ENCODE peak calls at places on chromosomes 7 and 10, in eight cellular contexts. V is CD8-positive, alpha-beta T cell; E is CD14-positive monocyte; U is GM20000; A is SK-N-SH; Q is lower lobe of right lung; T is cardiac fibroblast; X is fibroblast of the aortic adventitia. N is an unnamed sample.

GRCh38 chr10:110865184-110865803 is 6.4 kb upstream of the PDCD4 start:
- DNase-seq in V (no peak), E (no peak), U (no peak), A (no peak), Q (no peak), T (peak), X (peak), N (no peak)

GRCh38 chr7:43906327-43907010 is at the start of gene URGCP:
- DNase-seq in V (peak), E (no peak), U (peak), A (peak), Q (peak), T (peak), X (peak), N (peak)

GRCh38 chr10:32379950-32380547 is 33.1 kb upstream of the EPC1 start:
- DNase-seq in V (no peak), E (no peak), U (no peak), A (no peak), Q (no peak), T (no peak), X (no peak), N (no peak)

GRCh38 chr10:57314046-57314445 is 953.0 kb upstream of the ZWINT start:
- DNase-seq in V (no peak), E (no peak), U (no peak), A (no peak), Q (no peak), T (no peak), X (no peak), N (no peak)

GRCh38 chr10:133124357-133125211 is 35.4 kb upstream of the KNDC1 start:
- DNase-seq in V (no peak), E (peak), U (peak), A (peak), Q (peak), T (peak), X (peak), N (no peak)

GRCh38 chr7:13963925-13964324 is 25.5 kb downstream of the ETV1 start:
- DNase-seq in V (no peak), E (no peak), U (no peak), A (no peak), Q (no peak), T (no peak), X (no peak), N (no peak)

GRCh38 chr10:132942101-132942739 is at the start of gene CFAP46:
- DNase-seq in V (no peak), E (no peak), U (peak), A (peak), Q (no peak), T (peak), X (peak), N (peak)

GRCh38 chr7:95808396-95808795 is 36.0 kb downstream of the DYNC1I1 start:
- DNase-seq in V (no peak), E (no peak), U (no peak), A (no peak), Q (no peak), T (no peak), X (no peak), N (no peak)

GRCh38 chr10:77638766-77639101 is 1.1 kb upstream of the KCNMA1 start:
- DNase-seq in V (no peak), E (no peak), U (no peak), A (no peak), Q (no peak), T (no peak), X (no peak), N (no peak)

GRCh38 chr10:78510566-78511323 is 477.1 kb downstream of the RPS24 start:
- DNase-seq in V (no peak), E (no peak), U (no peak), A (no peak), Q (peak), T (no peak), X (no peak), N (no peak)

GRCh38 chr10:74771054-74771453 is 55.3 kb upstream of the KAT6B start:
- DNase-seq in V (no peak), E (no peak), U (no peak), A (no peak), Q (no peak), T (no peak), X (no peak), N (no peak)

GRCh38 chr7:27244488-27245123 is 2.0 kb downstream of the EVX1 start:
- DNase-seq in V (no peak), E (no peak), U (peak), A (no peak), Q (no peak), T (no peak), X (no peak), N (peak)

GRCh38 chr10:124221356-124222297 is 128.2 kb upstream of the CHST15 start:
- DNase-seq in V (no peak), E (no peak), U (peak), A (peak), Q (no peak), T (no peak), X (peak), N (peak)

GRCh38 chr7:149415391-149416068 is 45.3 kb downstream of the ZNF777 start:
- DNase-seq in V (no peak), E (no peak), U (no peak), A (no peak), Q (no peak), T (no peak), X (peak), N (no peak)

GRCh38 chr10:1050145-1050544 is 1.2 kb upstream of the IDI1 start:
- DNase-seq in V (no peak), E (no peak), U (no peak), A (no peak), Q (no peak), T (peak), X (peak), N (no peak)

GRCh38 chr7:142711196-142711595 is 38.1 kb upstream of the PRSS1 start:
- DNase-seq in V (no peak), E (no peak), U (no peak), A (no peak), Q (no peak), T (peak), X (no peak), N (no peak)

GRCh38 chr10:7168414-7168813 is 242.4 kb downstream of the SFMBT2 start:
- DNase-seq in V (no peak), E (no peak), U (no peak), A (no peak), Q (no peak), T (no peak), X (no peak), N (no peak)

GRCh38 chr10:74381291-74381885 is 230.4 kb downstream of the ADK start:
- DNase-seq in V (no peak), E (no peak), U (no peak), A (no peak), Q (no peak), T (no peak), X (no peak), N (no peak)

GRCh38 chr7:20104696-20105095 is 112.5 kb downstream of the MACC1 start:
- DNase-seq in V (no peak), E (no peak), U (no peak), A (no peak), Q (no peak), T (no peak), X (no peak), N (no peak)

DNA sequence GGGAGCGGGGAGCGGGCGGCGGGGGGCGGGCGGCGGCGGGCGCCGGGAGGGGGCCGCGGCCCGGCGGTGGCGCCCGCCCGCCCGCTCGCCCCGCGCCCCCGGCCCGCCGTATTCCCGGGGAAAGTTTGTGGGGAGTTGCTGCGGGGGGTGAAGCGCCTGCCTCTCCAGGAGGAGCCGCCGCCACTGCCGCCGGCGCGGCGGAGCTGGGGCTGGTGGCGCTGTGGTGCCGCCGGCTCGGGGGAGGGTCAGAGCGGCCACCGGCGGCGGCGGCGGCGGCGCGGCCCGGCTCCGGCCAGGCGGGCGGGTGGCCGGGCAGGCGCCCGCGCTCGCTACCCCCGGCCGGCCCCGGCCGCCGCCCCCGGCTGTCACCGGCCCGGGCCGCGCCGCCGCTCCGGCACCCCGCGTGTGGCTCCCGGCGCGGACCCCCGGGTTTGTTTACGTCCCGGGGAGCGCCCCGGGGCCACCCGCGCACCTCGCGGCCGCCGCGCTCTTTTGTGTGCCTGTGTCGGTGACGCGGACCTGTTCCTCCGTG is 861 bp upstream of the CUX1 start:
- DNase-seq in V (no peak), E (no peak), U (peak), A (peak), Q (peak), T (peak), X (no peak), N (peak)
- TF ChIP-seq CTCF in V (no peak), E (no peak), U (peak), A (no peak), Q (no peak), T (no peak), X (no peak), N (peak)

GRCh38 chr7:151236406-151236805 is 4.1 kb downstream of the CHPF2 start:
- DNase-seq in V (no peak), E (no peak), U (no peak), A (no peak), Q (peak), T (no peak), X (no peak), N (no peak)

GRCh38 chr7:151238924-151239836 is 6.9 kb downstream of the CHPF2 start:
- DNase-seq in V (no peak), E (no peak), U (no peak), A (no peak), Q (no peak), T (no peak), X (no peak), N (no peak)

GRCh38 chr7:151235091-151235787 is 3.0 kb downstream of the CHPF2 start:
- DNase-seq in V (no peak), E (no peak), U (no peak), A (no peak), Q (no peak), T (no peak), X (no peak), N (no peak)

GRCh38 chr7:151238190-151238810 is 6.0 kb downstream of the CHPF2 start:
- DNase-seq in V (no peak), E (no peak), U (no peak), A (peak), Q (no peak), T (no peak), X (no peak), N (no peak)

DNA sequence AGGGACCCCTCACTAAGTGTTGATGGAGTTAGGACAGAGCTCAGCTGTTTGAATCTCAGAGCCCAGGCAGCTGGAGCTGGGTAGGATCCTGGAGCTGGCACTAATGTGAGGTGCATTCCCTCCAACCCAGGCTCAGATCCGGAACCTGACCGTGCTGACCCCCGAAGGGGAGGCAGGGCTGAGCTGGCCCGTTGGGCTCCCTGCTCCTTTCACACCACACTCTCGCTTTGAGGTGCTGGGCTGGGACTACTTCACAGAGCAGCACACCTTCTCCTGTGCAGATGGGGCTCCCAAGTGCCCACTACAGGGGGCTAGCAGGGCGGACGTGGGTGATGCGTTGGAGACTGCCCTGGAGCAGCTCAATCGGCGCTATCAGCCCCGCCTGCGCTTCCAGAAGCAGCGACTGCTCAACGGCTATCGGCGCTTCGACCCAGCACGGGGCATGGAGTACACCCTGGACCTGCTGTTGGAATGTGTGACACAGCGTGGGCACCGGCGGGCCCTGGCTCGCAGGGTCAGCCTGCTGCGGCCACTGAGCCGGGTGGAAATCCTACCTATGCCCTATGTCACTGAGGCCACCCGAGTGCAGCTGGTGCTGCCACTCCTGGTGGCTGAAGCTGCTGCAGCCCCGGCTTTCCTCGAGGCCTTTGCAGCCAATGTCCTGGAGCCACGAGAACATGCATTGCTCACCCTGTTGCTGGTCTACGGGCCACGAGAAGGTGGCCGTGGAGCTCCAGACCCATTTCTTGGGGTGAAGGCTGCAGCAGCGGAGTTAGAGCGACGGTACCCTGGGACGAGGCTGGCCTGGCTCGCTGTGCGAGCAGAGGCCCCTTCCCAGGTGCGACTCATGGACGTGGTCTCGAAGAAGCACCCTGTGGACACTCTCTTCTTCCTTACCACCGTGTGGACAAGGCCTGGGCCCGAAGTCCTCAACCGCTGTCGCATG is 5.2 kb downstream of the CHPF2 start:
- DNase-seq in V (no peak), E (no peak), U (no peak), A (no peak), Q (peak), T (no peak), X (no peak), N (no peak)
- TF ChIP-seq CTCF in V (no peak), E (no peak), U (no peak), A (no peak), Q (no peak), T (no peak), X (no peak), N (no peak)

DNA sequence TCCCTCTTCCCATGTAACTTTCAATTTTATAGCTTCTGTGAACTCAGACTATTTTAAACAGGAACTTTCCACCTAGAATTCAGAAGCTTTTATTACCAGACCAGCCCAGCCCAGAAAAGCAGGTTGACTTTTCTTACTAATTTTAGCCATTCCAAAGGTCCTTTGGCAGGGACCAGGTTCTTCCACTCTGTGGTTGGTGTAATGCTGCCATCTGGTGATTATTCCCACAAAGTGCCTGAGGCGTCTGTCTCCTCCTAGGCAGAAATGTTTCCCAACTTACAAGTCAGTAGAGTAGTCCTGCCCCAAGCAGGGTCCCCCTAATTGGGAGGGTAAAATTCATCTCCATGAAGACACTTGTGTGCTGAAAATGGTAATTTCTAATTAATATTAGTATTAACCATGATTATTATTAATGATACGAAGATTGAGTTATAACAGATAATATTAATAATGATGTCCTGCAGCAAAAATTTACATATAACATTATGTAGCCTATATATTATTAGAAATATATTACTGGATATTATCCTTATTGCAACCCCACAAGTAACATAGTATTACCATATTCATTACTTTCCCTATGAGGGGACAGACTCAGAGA is 53.0 kb upstream of the PPP1R17 start:
- DNase-seq in V (no peak), E (no peak), U (peak), A (peak), Q (no peak), T (peak), X (peak), N (peak)
- TF ChIP-seq CTCF in V (no peak), E (peak), U (no peak), A (peak), Q (peak), T (peak), X (peak), N (peak)

GRCh38 chr7:140656548-140657515 is 15.9 kb upstream of the ADCK2 start:
- DNase-seq in V (peak), E (peak), U (peak), A (no peak), Q (peak), T (peak), X (peak), N (peak)

GRCh38 chr7:140659727-140660396 is 12.9 kb upstream of the ADCK2 start:
- DNase-seq in V (no peak), E (peak), U (no peak), A (no peak), Q (no peak), T (no peak), X (peak), N (no peak)

GRCh38 chr7:140655511-140656408 is 15.1 kb upstream of the DENND2A start:
- DNase-seq in V (no peak), E (peak), U (no peak), A (no peak), Q (no peak), T (peak), X (no peak), N (no peak)

DNA sequence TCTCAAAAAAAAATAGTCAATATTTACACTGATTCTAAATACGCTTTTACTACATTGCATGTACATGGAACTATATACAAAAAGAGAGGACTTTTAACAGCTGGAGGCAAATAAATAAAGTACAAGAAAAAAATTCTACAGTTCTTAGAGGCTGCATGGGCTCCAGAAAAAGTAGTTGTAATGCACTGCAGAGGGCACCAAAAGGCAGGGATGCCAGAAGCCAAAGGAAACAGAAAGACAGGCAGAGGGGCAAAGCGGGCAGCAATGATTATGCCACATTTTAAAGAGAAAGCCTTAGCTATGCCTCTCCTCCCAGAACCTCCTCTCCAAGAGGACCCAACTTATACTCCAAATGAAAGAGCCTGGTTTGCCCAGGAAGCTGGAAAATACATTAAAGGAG is 11.6 kb upstream of the ADCK2 start:
- DNase-seq in V (no peak), E (peak), U (no peak), A (no peak), Q (no peak), T (no peak), X (no peak), N (no peak)
- TF ChIP-seq CTCF in V (no peak), E (no peak), U (no peak), A (peak), Q (no peak), T (no peak), X (no peak), N (no peak)

GRCh38 chr7:31368620-31369019 is 28.1 kb upstream of the NEUROD6 start:
- DNase-seq in V (no peak), E (no peak), U (no peak), A (no peak), Q (no peak), T (no peak), X (no peak), N (no peak)

GRCh38 chr7:31371621-31372020 is 31.1 kb upstream of the NEUROD6 start:
- DNase-seq in V (no peak), E (no peak), U (no peak), A (no peak), Q (no peak), T (no peak), X (no peak), N (no peak)

GRCh38 chr7:31370610-31371009 is 30.1 kb upstream of the NEUROD6 start:
- DNase-seq in V (no peak), E (no peak), U (no peak), A (peak), Q (no peak), T (no peak), X (peak), N (no peak)

GRCh38 chr7:31372538-31372937 is 32.0 kb upstream of the NEUROD6 start:
- DNase-seq in V (no peak), E (no peak), U (no peak), A (no peak), Q (no peak), T (no peak), X (no peak), N (no peak)

GRCh38 chr7:31373337-31374289 is 33.1 kb upstream of the NEUROD6 start:
- DNase-seq in V (no peak), E (no peak), U (peak), A (peak), Q (no peak), T (peak), X (peak), N (peak)
- TF ChIP-seq CTCF in V (no peak), E (peak), U (peak), A (peak), Q (peak), T (peak), X (peak), N (peak)

GRCh38 chr7:98021588-98022351 is 31.8 kb upstream of the OCM2 start:
- DNase-seq in V (peak), E (peak), U (peak), A (peak), Q (peak), T (peak), X (peak), N (peak)
- TF ChIP-seq CTCF in V (peak), E (peak), U (peak), A (peak), Q (peak), T (peak), X (peak), N (peak)

GRCh38 chr10:19498348-19499290 is 317.6 kb upstream of the PLXDC2 start:
- DNase-seq in V (no peak), E (no peak), U (no peak), A (no peak), Q (no peak), T (peak), X (peak), N (no peak)
- TF ChIP-seq CTCF in V (no peak), E (no peak), U (no peak), A (no peak), Q (no peak), T (no peak), X (no peak), N (no peak)

GRCh38 chr7:17234398-17235021 is 63.9 kb upstream of the AHR start:
- DNase-seq in V (peak), E (peak), U (peak), A (no peak), Q (no peak), T (peak), X (peak), N (peak)

GRCh38 chr7:17233643-17234397 is 64.6 kb upstream of the AHR start:
- DNase-seq in V (peak), E (peak), U (peak), A (no peak), Q (no peak), T (peak), X (no peak), N (no peak)

GRCh38 chr7:17236161-17236560 is 62.3 kb upstream of the AHR start:
- DNase-seq in V (no peak), E (no peak), U (no peak), A (no peak), Q (no peak), T (peak), X (no peak), N (no peak)

GRCh38 chr7:17239046-17239445 is 59.4 kb upstream of the AHR start:
- DNase-seq in V (no peak), E (no peak), U (no peak), A (no peak), Q (no peak), T (peak), X (peak), N (no peak)

GRCh38 chr7:17236603-17237002 is 61.8 kb upstream of the AHR start:
- DNase-seq in V (no peak), E (no peak), U (no peak), A (no peak), Q (no peak), T (peak), X (peak), N (no peak)
- TF ChIP-seq CTCF in V (no peak), E (no peak), U (no peak), A (no peak), Q (no peak), T (no peak), X (no peak), N (no peak)

DNA sequence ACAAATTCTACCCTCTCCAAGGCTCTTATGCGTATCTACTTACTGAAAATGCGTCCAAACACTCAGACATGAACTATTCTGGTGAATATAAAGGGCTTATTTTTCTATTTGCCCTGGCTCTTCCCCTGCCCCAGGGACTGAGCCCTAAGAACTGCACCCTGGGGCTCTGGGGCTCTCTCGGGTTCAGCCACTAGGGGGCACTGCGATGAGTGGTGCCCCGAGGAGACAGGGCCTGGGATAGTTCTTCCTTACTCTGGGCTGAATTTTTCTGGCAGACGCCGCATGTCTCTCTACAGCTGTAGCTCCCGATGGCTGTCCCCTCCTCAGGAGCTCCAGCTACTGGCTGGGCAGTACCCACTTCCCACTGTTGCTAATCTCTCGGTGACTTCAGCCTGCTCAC is 30.8 kb upstream of the GSDME start:
- DNase-seq in V (no peak), E (no peak), U (no peak), A (no peak), Q (no peak), T (no peak), X (no peak), N (no peak)
- TF ChIP-seq CTCF in V (peak), E (peak), U (peak), A (peak), Q (peak), T (peak), X (peak), N (peak)